ENCODE peak calls at places on chromosomes 12 and 14, in seven cellular contexts. H, L, J, S, F, V and K are unnamed samples.

GRCh38 chr12:46131729-46132128 is 137.1 kb downstream of the SLC38A1 start:
- DNase-seq in L (no peak), S (no peak), V (no peak), F (no peak), J (no peak), H (no peak), K (no peak)

GRCh38 chr14:42869681-42870080 is 1263.0 kb downstream of the LRFN5 start:
- DNase-seq in J (no peak), L (no peak), S (no peak), H (no peak), V (peak), F (no peak), K (no peak)

GRCh38 chr12:109995366-109995702 is 834 bp downstream of the GIT2 start:
- DNase-seq in L (peak), F (no peak), H (no peak), V (no peak), S (no peak), J (no peak), K (no peak)

GRCh38 chr12:53820907-53821306 is 69.1 kb upstream of the CISTR start:
- DNase-seq in J (no peak), H (no peak), S (no peak), F (no peak), L (no peak), V (no peak), K (no peak)

GRCh38 chr12:111581434-111582132 is 17.5 kb downstream of the ATXN2 start:
- DNase-seq in H (no peak), L (no peak), V (no peak), F (no peak), S (no peak), J (no peak), K (no peak)

GRCh38 chr12:78209851-78210493 is 379.3 kb downstream of the NAV3 start:
- DNase-seq in V (no peak), J (no peak), S (no peak), L (no peak), F (no peak), H (peak), K (no peak)

GRCh38 chr12:18320036-18320617 is 58.8 kb downstream of the PIK3C2G start:
- DNase-seq in H (no peak), S (no peak), V (peak), J (no peak), F (peak), L (no peak), K (no peak)

GRCh38 chr14:93234798-93235197 is 27.7 kb downstream of the UBR7 start:
- DNase-seq in S (no peak), L (no peak), F (no peak), H (no peak), V (peak), J (no peak), K (no peak)

GRCh38 chr14:30728471-30728870 is 106.4 kb downstream of the SCFD1 start:
- DNase-seq in S (no peak), L (no peak), H (no peak), V (no peak), J (no peak), F (no peak), K (no peak)

GRCh38 chr12:123808167-123808566 is 46.1 kb downstream of the DNAH10 start:
- DNase-seq in J (no peak), F (peak), V (no peak), L (no peak), H (no peak), S (no peak), K (no peak)

GRCh38 chr12:63882844-63883243 is 38.3 kb downstream of the SRGAP1 start:
- DNase-seq in F (peak), V (no peak), H (peak), J (no peak), S (no peak), L (no peak), K (no peak)

GRCh38 chr12:111414711-111415252 is 9.1 kb downstream of the SH2B3 start:
- DNase-seq in F (no peak), J (no peak), H (no peak), L (no peak), S (no peak), V (no peak), K (no peak)

GRCh38 chr12:6780573-6780972 is 8.3 kb downstream of the LAG3 start:
- DNase-seq in V (no peak), F (no peak), L (no peak), H (no peak), S (no peak), J (no peak), K (no peak)

GRCh38 chr14:104155513-104155912 is 17.1 kb downstream of the KIF26A start:
- DNase-seq in J (no peak), S (peak), V (no peak), L (no peak), H (no peak), F (no peak), K (no peak)

GRCh38 chr12:71392521-71393145 is 47.0 kb upstream of the LGR5 start:
- DNase-seq in S (no peak), H (no peak), J (no peak), F (peak), V (peak), L (no peak), K (no peak)

GRCh38 chr12:50642035-50642451 is 121.9 kb upstream of the ATF1 start:
- DNase-seq in V (peak), L (no peak), S (no peak), F (no peak), H (no peak), J (no peak), K (no peak)

GRCh38 chr12:57518176-57518919 is 2.0 kb downstream of the DDIT3 start:
- DNase-seq in F (no peak), L (no peak), J (no peak), V (no peak), H (no peak), S (no peak), K (no peak)

GRCh38 chr14:71286126-71286525 is 378.9 kb downstream of the PCNX1 start:
- DNase-seq in H (no peak), F (no peak), V (no peak), L (no peak), J (no peak), S (no peak), K (no peak)

GRCh38 chr12:110848524-110848923 is 1.7 kb downstream of the CCDC63 start:
- DNase-seq in S (no peak), L (no peak), H (no peak), J (no peak), V (no peak), F (no peak), K (no peak)

GRCh38 chr12:67388331-67389163 is 119.4 kb downstream of the CAND1 start:
- DNase-seq in L (no peak), F (peak), V (peak), H (no peak), J (no peak), S (no peak), K (no peak)

GRCh38 chr12:102438047-102438822 is 42.1 kb downstream of the IGF1 start:
- DNase-seq in S (no peak), F (no peak), L (no peak), H (no peak), J (no peak), V (no peak), K (no peak)

GRCh38 chr12:31326689-31327659 is 1.0 kb upstream of the SINHCAF start:
- DNase-seq in L (no peak), F (no peak), H (no peak), J (no peak), S (no peak), V (no peak), K (no peak)

GRCh38 chr14:86035882-86036281 is 505.9 kb downstream of the FLRT2 start:
- DNase-seq in J (no peak), H (no peak), S (no peak), V (no peak), F (peak), L (no peak), K (no peak)

GRCh38 chr12:63792333-63792732 is 12.6 kb downstream of the RXYLT1 start:
- DNase-seq in H (no peak), V (no peak), F (no peak), S (no peak), J (no peak), L (no peak), K (no peak)

GRCh38 chr14:77111021-77111420 is 13.0 kb downstream of the CIPC start:
- DNase-seq in L (no peak), H (peak), F (no peak), J (no peak), S (no peak), V (no peak), K (no peak)

GRCh38 chr12:121711925-121712461 is 559 bp upstream of the TMEM120B start:
- DNase-seq in F (no peak), H (no peak), J (peak), S (peak), V (no peak), L (peak), K (peak)

GRCh38 chr12:57420482-57420881 is 10.4 kb downstream of the R3HDM2 start:
- DNase-seq in S (no peak), F (no peak), J (no peak), V (no peak), H (no peak), L (no peak), K (no peak)

GRCh38 chr14:81366259-81366658 is 33.9 kb downstream of the STON2 start:
- DNase-seq in J (no peak), H (no peak), S (no peak), F (no peak), V (no peak), L (no peak), K (no peak)

GRCh38 chr12:20305470-20305869 is 62.9 kb upstream of the PDE3A start:
- DNase-seq in F (no peak), J (no peak), L (no peak), V (no peak), H (no peak), S (no peak), K (no peak)

GRCh38 chr14:34678306-34678705 is 36.1 kb downstream of the CFL2 start:
- DNase-seq in S (no peak), F (no peak), J (no peak), L (no peak), H (peak), V (no peak), K (no peak)

GRCh38 chr12:80472912-80473500 is 29.0 kb downstream of the PTPRQ start:
- DNase-seq in H (no peak), V (peak), L (no peak), F (peak), S (no peak), J (no peak), K (no peak)

GRCh38 chr12:58959639-58960300 is 39.5 kb upstream of the LRIG3 start:
- DNase-seq in J (no peak), S (no peak), H (no peak), L (no peak), F (no peak), V (no peak), K (no peak)

GRCh38 chr12:48947727-48948126 is 9.6 kb downstream of the ARF3 start:
- DNase-seq in H (no peak), J (no peak), F (no peak), S (no peak), L (no peak), V (no peak), K (no peak)

GRCh38 chr14:106166232-106166631 is 639.8 kb downstream of the TMEM121 start:
- DNase-seq in L (no peak), F (no peak), H (no peak), J (no peak), S (no peak), V (no peak), K (no peak)

GRCh38 chr12:121190523-121191031 is 19.4 kb upstream of the P2RX4 start:
- DNase-seq in S (no peak), V (peak), F (no peak), H (no peak), J (no peak), L (no peak), K (no peak)

GRCh38 chr12:4448943-4449861 is 3.6 kb upstream of the FGF6 start:
- DNase-seq in L (no peak), V (no peak), J (no peak), S (no peak), H (no peak), F (no peak), K (peak)